ENCODE peak calls at places on chromosomes 6 and 20, in seven cellular contexts. F, C, B, L, W, J and K are unnamed samples.

GRCh38 chr6:1915226-1915625 is 305.5 kb downstream of the FOXC1 start:
- DNase-seq in B (no peak), F (no peak), C (no peak), J (no peak), L (no peak), W (no peak), K (peak; percentile 51)

GRCh38 chr20:57760698-57761412 is 51.0 kb upstream of the PMEPA1 start:
- DNase-seq in L (no peak), C (no peak), W (no peak), J (no peak), B (no peak), F (no peak), K (no peak)

GRCh38 chr20:49674383-49675352 is 39.0 kb downstream of the B4GALT5 start:
- DNase-seq in J (no peak), L (peak; percentile 90), B (no peak), F (no peak), C (no peak), W (peak; percentile 32), K (no peak)

GRCh38 chr6:165649701-165650137 is 13.3 kb downstream of the PDE10A start:
- DNase-seq in F (no peak), L (no peak), J (no peak), B (no peak), W (no peak), C (no peak), K (no peak)

GRCh38 chr20:44752099-44752931 is 6.7 kb downstream of the KCNK15 start:
- DNase-seq in W (no peak), C (no peak), J (no peak), F (no peak), B (no peak), L (no peak), K (no peak)

GRCh38 chr20:37192137-37192854 is 12.9 kb upstream of the MROH8 start:
- DNase-seq in F (no peak), L (peak; percentile 43), C (peak; percentile 87), B (peak; percentile 93), J (peak; percentile 85), W (peak; percentile 89), K (peak; percentile 86)

GRCh38 chr6:16236648-16237199 is 1.7 kb upstream of the GMPR start:
- DNase-seq in L (no peak), F (no peak), C (peak; percentile 47), J (peak; percentile 88), B (peak; percentile 68), W (peak; percentile 71), K (peak; percentile 66)

GRCh38 chr20:61958773-61959172 is 106.9 kb downstream of the TAF4 start:
- DNase-seq in C (no peak), F (no peak), W (no peak), J (no peak), L (no peak), B (no peak), K (no peak)

GRCh38 chr6:170522565-170523183 is 30.4 kb downstream of the PSMB1 start:
- DNase-seq in B (no peak), W (no peak), J (peak; percentile 21), L (peak; percentile 12), F (no peak), C (no peak), K (no peak)

GRCh38 chr6:107304421-107305025 is 154.8 kb downstream of the PDSS2 start:
- DNase-seq in W (no peak), L (peak; percentile 48), C (no peak), J (no peak), B (no peak), F (no peak), K (no peak)

GRCh38 chr20:46978871-46979536 is 84.4 kb downstream of the EYA2 start:
- DNase-seq in W (no peak), B (no peak), J (no peak), F (no peak), C (peak; percentile 41), L (no peak), K (peak; percentile 34)

GRCh38 chr6:7615611-7616383 is 25.8 kb downstream of the SNRNP48 start:
- DNase-seq in F (no peak), W (peak; percentile 33), J (peak; percentile 64), C (peak; percentile 32), B (peak; percentile 38), L (peak; percentile 48), K (no peak)

GRCh38 chr6:153001767-153002612 is 519 bp downstream of the MTRF1L start:
- DNase-seq in B (no peak), C (no peak), L (no peak), J (peak; percentile 59), W (peak; percentile 10), F (no peak), K (no peak)

GRCh38 chr6:133724726-133725125 is 164.2 kb upstream of the TCF21 start:
- DNase-seq in W (no peak), F (no peak), B (no peak), L (no peak), C (no peak), J (no peak), K (no peak)

GRCh38 chr6:1110935-1111334 is 201.0 kb upstream of the FOXQ1 start:
- DNase-seq in F (peak; percentile 86), L (no peak), W (no peak), B (no peak), J (no peak), C (peak; percentile 27), K (no peak)

GRCh38 chr20:21323640-21324039 is 20.5 kb downstream of the XRN2 start:
- DNase-seq in L (peak; percentile 27), J (peak; percentile 89), B (no peak), C (no peak), F (no peak), W (peak; percentile 15), K (no peak)

GRCh38 chr20:60851826-60852704 is 400.0 kb upstream of the CDH4 start:
- DNase-seq in C (no peak), B (no peak), J (no peak), W (no peak), F (no peak), L (no peak), K (no peak)

GRCh38 chr6:165447141-165447540 is 137.7 kb upstream of the C6orf118 start:
- DNase-seq in L (no peak), F (no peak), W (no peak), B (no peak), C (no peak), J (no peak), K (no peak)

GRCh38 chr6:30882764-30883475 is 1.4 kb upstream of the DDR1 start:
- DNase-seq in F (no peak), C (peak; percentile 94), W (peak; percentile 84), J (no peak), L (peak; percentile 54), B (peak; percentile 88), K (peak; percentile 91)

GRCh38 chr20:62576815-62577214 is 65.5 kb upstream of the SLCO4A1 start:
- DNase-seq in F (no peak), L (no peak), W (no peak), C (no peak), J (peak; percentile 28), B (no peak), K (no peak)

GRCh38 chr6:15551798-15552197 is 111.0 kb downstream of the DTNBP1 start:
- DNase-seq in F (no peak), W (no peak), B (no peak), L (no peak), C (no peak), J (peak; percentile 92), K (peak; percentile 26)

GRCh38 chr6:26534681-26535465 is 3.3 kb upstream of the HMGN4 start:
- DNase-seq in C (no peak), F (no peak), L (no peak), J (no peak), B (no peak), W (peak; percentile 54), K (no peak)

GRCh38 chr6:28343898-28344677 is 5.7 kb upstream of the ZKSCAN3 start:
- DNase-seq in F (no peak), C (no peak), L (no peak), J (no peak), B (no peak), W (no peak), K (no peak)

DNA sequence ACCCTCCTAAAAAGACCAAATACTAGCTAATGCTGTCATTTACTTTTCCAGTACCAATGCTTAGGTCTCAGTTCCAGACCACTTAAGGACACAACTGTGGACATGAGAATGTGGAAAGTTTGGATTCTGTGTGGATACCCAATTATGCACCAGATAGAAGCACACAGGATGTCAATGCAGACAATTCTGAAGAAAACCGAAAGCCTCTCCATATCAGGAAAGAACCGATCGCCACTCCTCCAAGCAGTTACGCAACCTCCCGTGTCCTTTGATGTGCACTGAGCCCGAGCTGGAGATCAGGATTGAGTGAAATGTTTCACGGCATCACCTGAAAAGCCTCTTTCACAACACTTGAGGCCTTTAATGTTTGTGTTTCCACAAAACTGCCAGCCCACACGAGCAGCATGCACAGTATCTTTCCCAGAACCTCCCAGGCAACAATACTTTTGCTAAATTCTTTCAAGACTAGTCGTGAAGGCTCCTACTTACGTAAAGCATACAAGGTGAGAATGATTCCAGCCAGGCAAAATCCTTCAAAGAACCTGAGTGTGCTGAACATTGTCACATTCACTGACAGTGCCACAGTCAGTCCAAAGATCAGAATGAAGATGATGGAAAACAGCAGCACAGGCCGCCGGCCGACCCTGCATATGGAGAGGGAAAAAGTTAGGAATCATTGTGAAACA is 47.0 kb downstream of the SLC22A23 start:
- DNase-seq in W (peak; percentile 83), C (no peak), F (no peak), B (peak; percentile 81), J (no peak), L (no peak), K (peak; percentile 87)
- TF ChIP-seq POLR2A in W (no peak), C (no peak), F (no peak), B (no peak), J (no peak), L (no peak), K (peak; percentile 32)

GRCh38 chr6:135236732-135237131 is 55.6 kb downstream of the MYB start:
- DNase-seq in W (no peak), J (no peak), F (no peak), L (no peak), C (no peak), B (no peak), K (no peak)
- TF ChIP-seq POLR2AphosphoS5 in W (no peak), J (no peak), F (no peak), L (no peak), C (no peak), B (no peak), K (no peak)

DNA sequence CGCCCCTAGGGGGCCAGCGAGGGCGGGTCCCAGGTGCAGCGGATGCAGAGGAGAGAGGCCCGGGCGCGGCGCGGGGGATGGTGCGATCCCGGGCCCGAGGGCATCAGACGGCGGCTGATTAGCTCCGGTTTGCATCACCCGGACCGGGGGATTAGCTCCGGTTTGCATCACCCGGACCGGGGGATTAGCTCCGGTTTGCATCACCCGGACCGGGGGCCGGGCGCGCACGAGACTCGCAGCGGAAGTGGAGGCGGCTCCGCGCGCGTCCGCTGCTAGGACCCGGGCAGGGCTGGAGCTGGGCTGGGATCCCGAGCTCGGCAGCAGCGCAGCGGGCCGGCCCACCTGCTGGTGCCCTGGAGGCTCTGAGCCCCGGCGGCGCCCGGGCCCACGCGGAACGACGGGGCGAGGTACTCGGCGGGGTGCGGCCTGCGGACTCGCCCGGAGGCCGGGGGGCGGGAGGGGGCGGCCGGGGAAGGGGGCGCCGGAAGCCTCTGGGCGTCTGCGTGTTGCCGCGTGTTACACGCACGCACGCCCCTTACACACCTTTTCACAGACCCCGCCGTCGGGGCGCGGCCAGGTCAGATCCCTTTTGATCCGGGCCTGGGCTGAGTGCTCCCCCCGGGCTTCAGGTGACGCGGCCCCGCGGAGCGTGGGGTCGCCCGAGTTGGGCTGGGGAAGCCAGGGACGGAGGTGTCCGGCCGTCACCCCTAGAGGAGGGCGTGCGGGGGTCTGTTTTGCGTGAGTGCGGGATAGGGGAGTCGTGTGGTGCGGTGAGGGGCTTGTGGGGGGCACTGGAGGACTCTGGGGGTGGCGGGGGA is 412 bp downstream of the TRIB3 start:
- DNase-seq in L (peak; percentile 76), F (no peak), J (peak; percentile 36), B (peak; percentile 59), W (peak; percentile 58), C (no peak), K (peak; percentile 94)
- TF ChIP-seq POLR2A in L (no peak), F (no peak), J (peak; percentile 37), B (no peak), W (no peak), C (no peak), K (peak; percentile 42)

GRCh38 chr6:138882369-138883017 is 86.6 kb downstream of the ECT2L start:
- DNase-seq in L (no peak), C (no peak), J (no peak), B (no peak), W (no peak), F (no peak), K (no peak)
- TF ChIP-seq POLR2AphosphoS5 in L (no peak), C (no peak), J (no peak), B (no peak), W (no peak), F (no peak), K (no peak)